ENCODE peak calls at places on chromosome 5, in four cellular contexts. D, Z, H and L are unnamed samples.

GRCh38 chr5:93184041-93184440 is 397.0 kb downstream of the NR2F1-AS1 start:
- DNase-seq in D (no peak), Z (no peak), H (no peak), L (no peak)

GRCh38 chr5:79956173-79956670 is 34.8 kb downstream of the MTX3 start:
- DNase-seq in D (no peak), Z (no peak), H (peak), L (no peak)

GRCh38 chr5:57662991-57663390 is 180.4 kb upstream of the ACTBL2 start:
- DNase-seq in D (no peak), Z (no peak), H (no peak), L (no peak)

GRCh38 chr5:59542841-59543825 is 350.4 kb downstream of the PDE4D start:
- DNase-seq in D (peak), Z (peak), H (no peak), L (no peak)

GRCh38 chr5:140025736-140026135 is 17.4 kb downstream of the NRG2 start:
- DNase-seq in D (no peak), Z (no peak), H (no peak), L (no peak)

GRCh38 chr5:74233571-74233970 is 407.0 kb downstream of the ENC1 start:
- DNase-seq in D (no peak), Z (no peak), H (no peak), L (peak)

GRCh38 chr5:15694694-15695093 is 194.7 kb downstream of the FBXL7 start:
- DNase-seq in D (no peak), Z (no peak), H (no peak), L (no peak)

GRCh38 chr5:108212775-108213346 is 169.0 kb downstream of the FBXL17 start:
- DNase-seq in D (no peak), Z (no peak), H (no peak), L (no peak)

GRCh38 chr5:119302449-119302848 is 53.4 kb upstream of the TNFAIP8 start:
- DNase-seq in D (no peak), Z (no peak), H (no peak), L (no peak)

GRCh38 chr5:2256646-2257288 is 374.0 kb upstream of the IRX4 start:
- DNase-seq in D (no peak), Z (no peak), H (no peak), L (no peak)

GRCh38 chr5:138459311-138459710 is 6.0 kb upstream of the EGR1 start:
- DNase-seq in D (no peak), Z (peak), H (no peak), L (no peak)

GRCh38 chr5:138455191-138455930 is 9.9 kb upstream of the EGR1 start:
- DNase-seq in D (no peak), Z (no peak), H (no peak), L (no peak)

GRCh38 chr5:138458856-138459255 is 6.4 kb upstream of the EGR1 start:
- DNase-seq in D (no peak), Z (no peak), H (no peak), L (no peak)

GRCh38 chr5:138458353-138458752 is 6.9 kb upstream of the EGR1 start:
- DNase-seq in D (no peak), Z (no peak), H (no peak), L (no peak)

GRCh38 chr5:138457532-138458275 is 7.6 kb upstream of the EGR1 start:
- DNase-seq in D (no peak), Z (no peak), H (no peak), L (no peak)
- TF ChIP-seq CTCF in D (peak), Z (no peak), H (no peak), L (no peak)

DNA sequence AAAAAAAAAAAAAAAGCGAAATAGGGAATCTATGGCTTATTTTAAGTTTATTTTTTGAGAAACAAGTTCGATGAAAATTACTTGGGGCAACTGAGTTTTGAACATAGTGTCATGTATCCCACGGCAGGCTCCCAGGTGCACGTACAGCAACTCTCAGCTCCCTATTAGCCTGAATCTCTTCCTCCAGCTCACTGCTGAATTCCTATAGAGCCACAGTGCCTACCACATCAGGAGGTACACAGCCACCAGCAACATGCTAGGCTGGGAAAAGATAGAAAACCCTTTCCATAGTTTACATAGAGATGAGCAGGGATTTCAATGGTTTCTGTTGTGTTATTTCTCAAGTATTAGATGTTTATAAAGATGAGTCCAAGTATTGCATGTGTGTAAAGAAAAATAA is 115.9 kb upstream of the RGMB start:
- DNase-seq in D (no peak), Z (no peak), H (no peak), L (no peak)
- H3K4me3 ChIP-seq in D (no peak), Z (no peak), H (no peak), L (no peak)

GRCh38 chr5:127297348-127298035 is 6.9 kb downstream of the MEGF10 start:
- DNase-seq in D (no peak), Z (no peak), H (no peak), L (no peak)

GRCh38 chr5:127302509-127302908 is 11.9 kb downstream of the MEGF10 start:
- DNase-seq in D (no peak), Z (no peak), H (no peak), L (no peak)

GRCh38 chr5:127298623-127299022 is 8.0 kb downstream of the MEGF10 start:
- DNase-seq in D (no peak), Z (no peak), H (no peak), L (no peak)

GRCh38 chr5:127298036-127298429 is 7.4 kb downstream of the MEGF10 start:
- DNase-seq in D (no peak), Z (no peak), H (no peak), L (no peak)

DNA sequence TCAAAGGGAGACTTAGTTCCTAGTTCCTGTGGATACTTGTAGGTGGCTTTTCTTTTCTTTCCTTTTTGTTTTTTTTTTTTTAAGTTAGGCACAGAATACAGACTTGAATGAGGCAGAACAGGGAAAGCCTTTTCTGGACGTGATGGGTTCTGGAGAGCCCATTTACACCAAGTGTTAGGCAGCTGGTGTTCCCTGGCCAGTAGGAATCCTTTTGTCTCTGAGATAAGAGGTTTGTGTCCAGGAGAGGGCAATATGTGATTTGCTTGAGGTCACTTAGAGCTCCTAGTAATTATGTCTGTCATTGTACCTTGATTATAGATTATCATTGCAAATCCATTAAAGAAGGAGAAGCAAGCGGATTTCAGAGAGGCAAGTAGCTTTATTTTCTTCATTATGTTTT is 9.1 kb downstream of the MEGF10 start:
- DNase-seq in D (no peak), Z (no peak), H (no peak), L (no peak)
- TF ChIP-seq CTCF in D (no peak), Z (no peak), H (no peak), L (no peak)

DNA sequence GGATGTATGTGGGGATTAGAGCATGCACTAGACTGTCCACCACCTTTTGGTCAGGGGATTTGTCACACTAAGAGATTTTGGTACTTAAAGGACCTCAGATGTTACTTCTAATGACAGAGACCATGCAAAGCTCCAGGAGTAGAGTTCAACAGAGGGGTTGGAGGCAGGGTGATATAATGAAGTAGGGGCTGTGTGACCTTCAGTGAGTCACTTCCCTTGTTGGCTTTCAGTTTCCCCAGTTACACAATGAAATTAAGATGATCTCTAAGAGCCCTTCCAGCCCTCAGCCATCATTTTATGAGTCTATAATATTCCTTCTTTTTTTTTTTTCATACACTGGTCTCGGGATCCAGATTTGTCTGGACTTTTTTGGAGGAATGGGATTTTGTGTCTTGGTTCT is 26.8 kb downstream of the GLRA1 start:
- DNase-seq in D (no peak), Z (no peak), H (no peak), L (no peak)
- H3K4me3 ChIP-seq in D (no peak), Z (no peak), H (no peak), L (no peak)

GRCh38 chr5:175870820-175871447 is 444 bp upstream of the CPLX2 start:
- DNase-seq in D (peak), Z (no peak), H (no peak), L (no peak)

GRCh38 chr5:175868348-175868723 is 3.0 kb upstream of the CPLX2 start:
- DNase-seq in D (no peak), Z (no peak), H (no peak), L (no peak)

GRCh38 chr5:175866377-175866907 is 4.9 kb upstream of the CPLX2 start:
- DNase-seq in D (no peak), Z (no peak), H (no peak), L (no peak)

GRCh38 chr5:175868996-175869638 is 2.3 kb upstream of the CPLX2 start:
- DNase-seq in D (no peak), Z (no peak), H (no peak), L (no peak)

GRCh38 chr5:175867587-175868347 is 3.6 kb upstream of the CPLX2 start:
- DNase-seq in D (peak), Z (no peak), H (no peak), L (no peak)
- TF ChIP-seq CTCF in D (peak), Z (no peak), H (peak), L (no peak)

GRCh38 chr5:14316471-14316870 is 173.3 kb downstream of the TRIO start:
- DNase-seq in D (no peak), Z (no peak), H (no peak), L (no peak)
- H3K4me3 ChIP-seq in D (no peak), Z (no peak), H (no peak), L (no peak)